ENCODE peak calls at places on chromosomes 4 and X, in six cellular contexts. S, M, T, J, L and Q are unnamed samples.

GRCh38 chrX:107565916-107566602 is 62.3 kb upstream of the PRPS1 start:
- DNase-seq in M (peak), S (peak), L (no peak), T (peak), J (no peak), Q (peak)

GRCh38 chr4:38501698-38502097 is 162.3 kb upstream of the KLF3 start:
- DNase-seq in J (no peak), M (no peak), L (no peak), S (no peak), T (no peak), Q (no peak)

GRCh38 chr4:93810340-93810992 is 18.1 kb upstream of the ATOH1 start:
- DNase-seq in T (no peak), J (no peak), M (no peak), L (no peak), S (no peak), Q (no peak)

GRCh38 chr4:174037049-174037448 is 246.4 kb downstream of the FBXO8 start:
- DNase-seq in L (no peak), M (no peak), J (no peak), S (no peak), T (no peak), Q (peak)

GRCh38 chr4:98006814-98007412 is 136.4 kb downstream of the STPG2 start:
- DNase-seq in M (no peak), J (no peak), S (no peak), L (no peak), T (no peak), Q (no peak)

GRCh38 chrX:21963736-21964135 is 23.2 kb downstream of the SMS start:
- DNase-seq in L (no peak), S (no peak), M (no peak), J (no peak), T (no peak), Q (peak)

GRCh38 chr4:184306949-184307348 is 89.3 kb upstream of the ENPP6 start:
- DNase-seq in J (no peak), T (no peak), S (no peak), L (no peak), M (no peak), Q (peak)

GRCh38 chrX:14865201-14865600 is 7.7 kb downstream of the FANCB start:
- DNase-seq in T (no peak), S (no peak), M (no peak), L (no peak), J (no peak), Q (peak)

GRCh38 chr4:98996056-98996941 is 778 bp downstream of the METAP1 start:
- DNase-seq in T (peak), S (peak), M (no peak), L (no peak), J (no peak), Q (peak)

GRCh38 chr4:56261027-56261426 is 126.3 kb downstream of the AASDH start:
- DNase-seq in M (no peak), L (no peak), J (no peak), S (no peak), T (no peak), Q (no peak)

GRCh38 chr4:119049342-119049741 is 86.3 kb upstream of the MYOZ2 start:
- DNase-seq in S (no peak), M (no peak), T (no peak), L (no peak), J (no peak), Q (no peak)

GRCh38 chr4:1029957-1030520 is 18.6 kb downstream of the FGFRL1 start:
- DNase-seq in T (no peak), S (no peak), L (no peak), J (no peak), M (no peak), Q (no peak)

GRCh38 chrX:136736690-136737089 is 44.0 kb downstream of the ARHGEF6 start:
- DNase-seq in M (no peak), J (no peak), T (no peak), S (no peak), L (no peak), Q (no peak)

GRCh38 chrX:125150231-125150630 is 169.4 kb upstream of the TEX13C start:
- DNase-seq in S (no peak), J (no peak), M (no peak), T (no peak), L (no peak), Q (no peak)

GRCh38 chr4:112860731-112861377 is 188.6 kb upstream of the ANK2 start:
- DNase-seq in T (no peak), S (no peak), L (no peak), J (no peak), M (no peak), Q (no peak)

GRCh38 chr4:184645904-184646610 is 3.2 kb downstream of the CASP3 start:
- DNase-seq in J (no peak), S (no peak), M (no peak), T (no peak), L (no peak), Q (no peak)

GRCh38 chrX:143634701-143635442 is 1.0 kb downstream of the SLITRK4 start:
- DNase-seq in T (no peak), M (no peak), L (peak), S (no peak), J (no peak), Q (no peak)
- H3K4me3 ChIP-seq in T (no peak), M (no peak), L (peak), S (peak), J (peak), Q (no peak)

GRCh38 chr4:21307709-21308108 is 607.5 kb downstream of the PACRGL start:
- DNase-seq in L (no peak), M (no peak), J (no peak), T (no peak), S (no peak), Q (no peak)

DNA sequence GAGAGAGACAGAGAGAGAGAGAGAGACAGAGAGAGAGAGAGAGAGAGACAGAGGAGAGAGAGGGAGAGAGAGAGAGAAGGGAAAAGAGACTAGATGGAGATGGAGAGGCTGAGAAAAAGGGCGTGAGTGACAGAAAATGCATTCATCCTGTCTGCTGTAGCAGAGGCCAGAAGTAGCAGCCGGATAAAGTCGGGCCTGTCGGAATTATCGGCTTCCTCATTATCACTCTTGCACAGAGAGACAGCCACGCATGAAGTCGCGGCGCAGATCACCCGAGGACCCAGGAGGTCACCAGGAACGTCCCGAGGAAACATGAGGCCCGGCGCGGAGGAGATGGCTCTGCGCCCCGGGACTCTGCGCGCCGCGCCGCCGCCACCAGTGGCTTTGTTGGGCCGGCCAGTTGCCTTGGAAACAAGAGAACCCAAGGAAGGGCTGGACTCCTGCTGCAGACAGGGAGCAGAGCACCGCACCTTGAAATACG is 603.8 kb downstream of the PACRGL start:
- DNase-seq in T (peak), J (no peak), S (no peak), M (no peak), L (peak), Q (no peak)
- TF ChIP-seq CTCF in T (no peak), J (no peak), S (no peak), M (no peak), L (no peak), Q (no peak)

DNA sequence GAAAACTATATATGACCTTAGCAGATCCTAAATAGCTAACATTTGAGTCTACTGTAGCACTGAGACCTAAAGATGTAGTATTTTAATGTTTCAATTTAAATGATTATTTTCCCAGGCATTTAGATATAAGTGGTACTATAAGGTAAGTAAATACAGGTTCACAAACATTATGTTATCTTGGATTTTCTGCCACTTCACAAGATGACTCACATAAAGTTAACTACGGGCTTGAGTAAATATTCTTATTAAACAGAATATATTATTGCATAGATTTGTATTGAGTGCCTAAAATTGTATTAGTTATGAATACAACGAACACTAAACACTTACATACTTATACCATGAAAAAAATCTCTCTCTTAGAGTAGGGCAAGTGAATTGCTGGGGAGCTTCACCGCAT is 34.2 kb upstream of the VCX3B start:
- DNase-seq in M (no peak), L (no peak), J (no peak), S (no peak), T (no peak), Q (no peak)
- H3K4me3 ChIP-seq in M (no peak), L (no peak), J (no peak), S (no peak), T (no peak), Q (no peak)

DNA sequence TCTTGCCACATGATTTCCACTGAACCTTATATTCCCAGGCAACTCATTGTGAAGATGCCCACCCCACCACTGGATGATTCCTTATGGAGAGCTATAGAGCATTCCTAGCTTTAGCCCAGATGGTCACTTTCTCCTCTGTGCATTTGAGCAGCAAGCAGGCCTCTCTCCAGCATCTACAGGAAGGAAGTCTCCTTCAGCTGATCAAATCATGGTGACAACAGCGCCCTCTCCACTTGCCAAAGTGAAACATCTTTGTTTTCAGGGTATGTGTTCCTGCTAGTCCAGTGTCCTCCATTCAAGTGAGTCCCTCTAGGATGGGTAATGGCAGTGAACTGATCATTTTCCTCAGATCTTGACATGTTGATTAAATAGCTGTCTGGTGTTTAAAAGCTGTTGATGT is 10.9 kb upstream of the SYTL5 start:
- DNase-seq in J (no peak), S (no peak), L (no peak), T (no peak), M (no peak), Q (no peak)
- TF ChIP-seq CTCF in J (no peak), S (no peak), L (no peak), T (peak), M (peak), Q (no peak)